ENCODE peak calls at places on chromosomes 6 and 20, in five cellular contexts. One of them, this sample, is unnamed. For H3K4me1, the result is how much of the 10 kb centered on the place peaks cover.

GRCh38 chr20:14142171-14142570 is 146.9 kb downstream of the MACROD2 start:
- DNase-seq in thyroid gland: peak
- DNase-seq in heart left ventricle: peak
- DNase-seq in HCT116: peak
- DNase-seq in ovary: peak
- DNase-seq in this sample: peak

GRCh38 chr6:133467982-133468380 is 226.8 kb downstream of the EYA4 start:
- DNase-seq in thyroid gland: no peak
- DNase-seq in heart left ventricle: no peak
- DNase-seq in HCT116: no peak
- DNase-seq in ovary: no peak
- DNase-seq in this sample: no peak

GRCh38 chr6:80886475-80886874 is 780.0 kb downstream of the BCKDHB start:
- DNase-seq in thyroid gland: no peak
- DNase-seq in heart left ventricle: no peak
- DNase-seq in HCT116: no peak
- DNase-seq in ovary: no peak
- DNase-seq in this sample: no peak

GRCh38 chr20:13017235-13017634 is 8.5 kb downstream of the SPTLC3 start:
- DNase-seq in thyroid gland: no peak
- DNase-seq in heart left ventricle: no peak
- DNase-seq in HCT116: no peak
- DNase-seq in ovary: no peak
- DNase-seq in this sample: no peak

GRCh38 chr20:25313608-25314007 is 65.7 kb downstream of the PYGB start:
- DNase-seq in thyroid gland: peak
- DNase-seq in heart left ventricle: no peak
- DNase-seq in HCT116: no peak
- DNase-seq in ovary: no peak
- DNase-seq in this sample: no peak

GRCh38 chr6:136086686-136087085 is 163.4 kb downstream of the MTFR2 start:
- DNase-seq in thyroid gland: no peak
- DNase-seq in heart left ventricle: peak
- DNase-seq in HCT116: no peak
- DNase-seq in ovary: no peak
- DNase-seq in this sample: no peak

GRCh38 chr6:71294121-71294523 is 5.5 kb downstream of the OGFRL1 start:
- DNase-seq in thyroid gland: no peak
- DNase-seq in heart left ventricle: no peak
- DNase-seq in HCT116: no peak
- DNase-seq in ovary: no peak
- DNase-seq in this sample: no peak

GRCh38 chr20:35306931-35307517 is 14.8 kb upstream of the FAM83C start:
- DNase-seq in thyroid gland: peak
- DNase-seq in heart left ventricle: peak
- DNase-seq in HCT116: peak
- DNase-seq in ovary: no peak
- DNase-seq in this sample: peak

GRCh38 chr20:42836339-42836738 is 353.4 kb downstream of the PTPRT start:
- DNase-seq in thyroid gland: peak
- DNase-seq in heart left ventricle: no peak
- DNase-seq in HCT116: no peak
- DNase-seq in ovary: no peak
- DNase-seq in this sample: no peak

GRCh38 chr20:23193985-23194384 is 107.9 kb upstream of the CD93 start:
- DNase-seq in thyroid gland: no peak
- DNase-seq in heart left ventricle: no peak
- DNase-seq in HCT116: no peak
- DNase-seq in ovary: no peak
- DNase-seq in this sample: no peak

GRCh38 chr6:53591873-53592272 is 47.0 kb upstream of the GCLC start:
- DNase-seq in thyroid gland: no peak
- DNase-seq in heart left ventricle: no peak
- DNase-seq in HCT116: no peak
- DNase-seq in ovary: no peak
- DNase-seq in this sample: no peak

GRCh38 chr20:20366896-20367680 is 816 bp upstream of the INSM1 start:
- DNase-seq in thyroid gland: no peak
- DNase-seq in heart left ventricle: no peak
- DNase-seq in HCT116: no peak
- DNase-seq in ovary: no peak
- DNase-seq in this sample: no peak

GRCh38 chr6:14889172-14889571 is 356.7 kb upstream of the JARID2 start:
- DNase-seq in thyroid gland: no peak
- DNase-seq in heart left ventricle: no peak
- DNase-seq in HCT116: no peak
- DNase-seq in ovary: no peak
- DNase-seq in this sample: no peak

GRCh38 chr6:74585779-74586178 is 620.1 kb downstream of the COL12A1 start:
- DNase-seq in thyroid gland: no peak
- DNase-seq in heart left ventricle: no peak
- DNase-seq in HCT116: no peak
- DNase-seq in ovary: no peak
- DNase-seq in this sample: no peak

GRCh38 chr6:50992704-50993625 is 174.3 kb downstream of the TFAP2B start:
- DNase-seq in thyroid gland: no peak
- DNase-seq in heart left ventricle: no peak
- DNase-seq in HCT116: no peak
- DNase-seq in ovary: no peak
- DNase-seq in this sample: no peak

GRCh38 chr6:151330130-151330715 is 61.1 kb downstream of the ZBTB2 start:
- DNase-seq in thyroid gland: no peak
- DNase-seq in heart left ventricle: no peak
- DNase-seq in HCT116: no peak
- DNase-seq in ovary: no peak
- DNase-seq in this sample: no peak

GRCh38 chr6:168330403-168330802 is 10.8 kb upstream of the DACT2 start:
- DNase-seq in thyroid gland: no peak
- DNase-seq in heart left ventricle: no peak
- DNase-seq in HCT116: no peak
- DNase-seq in ovary: no peak
- DNase-seq in this sample: no peak

GRCh38 chr6:139625081-139625939 is 250.9 kb upstream of the CITED2 start:
- DNase-seq in thyroid gland: no peak
- DNase-seq in heart left ventricle: no peak
- DNase-seq in HCT116: no peak
- DNase-seq in ovary: no peak
- DNase-seq in this sample: no peak

GRCh38 chr6:89257781-89258180 is 40.6 kb upstream of the GABRR1 start:
- DNase-seq in thyroid gland: no peak
- DNase-seq in heart left ventricle: no peak
- DNase-seq in HCT116: no peak
- DNase-seq in ovary: no peak
- DNase-seq in this sample: no peak

GRCh38 chr6:70811788-70812187 is 144.1 kb downstream of the SMAP1 start:
- DNase-seq in thyroid gland: no peak
- DNase-seq in heart left ventricle: no peak
- DNase-seq in HCT116: no peak
- DNase-seq in ovary: no peak
- DNase-seq in this sample: no peak

GRCh38 chr20:57847104-57847503 is 137.3 kb upstream of the PMEPA1 start:
- DNase-seq in thyroid gland: no peak
- DNase-seq in heart left ventricle: no peak
- DNase-seq in HCT116: no peak
- DNase-seq in ovary: no peak
- DNase-seq in this sample: no peak

GRCh38 chr20:5734559-5735137 is 15.6 kb upstream of the SHLD1 start:
- DNase-seq in thyroid gland: no peak
- DNase-seq in heart left ventricle: no peak
- DNase-seq in HCT116: no peak
- DNase-seq in ovary: no peak
- DNase-seq in this sample: no peak

GRCh38 chr6:95203153-95203754 is 374.1 kb upstream of the MANEA start:
- DNase-seq in thyroid gland: peak
- DNase-seq in heart left ventricle: no peak
- DNase-seq in HCT116: peak
- DNase-seq in ovary: no peak
- DNase-seq in this sample: peak

GRCh38 chr6:18978330-18979128 is 591.4 kb downstream of the RNF144B start:
- DNase-seq in thyroid gland: no peak
- DNase-seq in heart left ventricle: peak
- DNase-seq in HCT116: no peak
- DNase-seq in ovary: no peak
- DNase-seq in this sample: no peak

GRCh38 chr6:21742238-21742660 is 148.7 kb downstream of the SOX4 start:
- DNase-seq in thyroid gland: no peak
- DNase-seq in heart left ventricle: no peak
- DNase-seq in HCT116: peak
- DNase-seq in ovary: no peak
- DNase-seq in this sample: no peak

DNA sequence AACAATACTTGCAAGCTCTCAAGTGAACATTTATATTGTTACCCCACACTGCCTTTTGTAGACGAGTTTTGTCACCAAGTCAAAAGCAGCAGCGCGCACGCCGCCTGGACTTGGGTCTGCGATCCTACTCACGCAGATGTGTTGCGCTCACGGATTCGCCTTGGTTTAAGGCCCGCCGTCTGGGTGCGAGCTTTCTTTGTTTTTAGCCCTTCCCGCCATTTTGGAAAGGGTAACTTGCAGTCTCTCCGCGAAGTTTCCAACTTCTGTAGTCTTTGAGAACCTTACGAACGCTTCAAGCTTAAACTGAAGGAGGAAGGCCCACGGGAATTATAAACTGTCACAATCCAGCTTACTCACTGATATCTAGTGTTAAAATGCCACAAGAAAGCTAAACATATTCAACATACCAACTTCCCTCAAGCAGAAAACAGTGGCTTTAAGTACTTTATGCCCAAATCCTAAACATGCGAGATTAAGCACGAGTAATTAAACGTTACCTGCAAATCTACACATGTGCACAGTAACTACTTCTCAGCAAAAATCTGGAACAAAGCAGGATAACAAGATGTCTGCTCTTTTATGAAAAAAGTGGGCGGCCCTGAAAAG is 80.4 kb upstream of the BTN3A2 start:
- DNase-seq in thyroid gland: peak
- DNase-seq in heart left ventricle: peak
- DNase-seq in HCT116: no peak
- DNase-seq in ovary: peak
- DNase-seq in this sample: peak
- TF ChIP-seq POLR2A in thyroid gland: no peak
- TF ChIP-seq POLR2A in heart left ventricle: peak
- TF ChIP-seq POLR2A in HCT116: no peak
- TF ChIP-seq POLR2A in ovary: no peak
- TF ChIP-seq POLR2A in this sample: no peak

GRCh38 chr6:106556368-106556960 is 72.8 kb downstream of the RTN4IP1 start:
- DNase-seq in thyroid gland: no peak
- DNase-seq in heart left ventricle: no peak
- DNase-seq in HCT116: no peak
- DNase-seq in ovary: no peak
- DNase-seq in this sample: no peak
- H3K4me1 ChIP-seq in thyroid gland: under half
- H3K4me1 ChIP-seq in heart left ventricle: under half
- H3K4me1 ChIP-seq in HCT116: under half
- H3K4me1 ChIP-seq in ovary: under half
- H3K4me1 ChIP-seq in this sample: under half

GRCh38 chr6:26604797-26605196 is 8.0 kb downstream of the ABT1 start:
- DNase-seq in thyroid gland: no peak
- DNase-seq in heart left ventricle: no peak
- DNase-seq in HCT116: no peak
- DNase-seq in ovary: no peak
- DNase-seq in this sample: no peak

GRCh38 chr6:26609463-26609862 is 12.7 kb downstream of the ABT1 start:
- DNase-seq in thyroid gland: no peak
- DNase-seq in heart left ventricle: no peak
- DNase-seq in HCT116: no peak
- DNase-seq in ovary: no peak
- DNase-seq in this sample: no peak

GRCh38 chr6:26604026-26604425 is 7.3 kb downstream of the ABT1 start:
- DNase-seq in thyroid gland: no peak
- DNase-seq in heart left ventricle: no peak
- DNase-seq in HCT116: no peak
- DNase-seq in ovary: no peak
- DNase-seq in this sample: no peak

GRCh38 chr6:26611599-26611998 is 14.8 kb downstream of the ABT1 start:
- DNase-seq in thyroid gland: no peak
- DNase-seq in heart left ventricle: no peak
- DNase-seq in HCT116: no peak
- DNase-seq in ovary: no peak
- DNase-seq in this sample: no peak

GRCh38 chr6:26607434-26608230 is 10.9 kb downstream of the ABT1 start:
- DNase-seq in thyroid gland: peak
- DNase-seq in heart left ventricle: no peak
- DNase-seq in HCT116: peak
- DNase-seq in ovary: no peak
- DNase-seq in this sample: peak
- TF ChIP-seq POLR2A in thyroid gland: no peak
- TF ChIP-seq POLR2A in heart left ventricle: no peak
- TF ChIP-seq POLR2A in HCT116: no peak
- TF ChIP-seq POLR2A in ovary: no peak
- TF ChIP-seq POLR2A in this sample: no peak

DNA sequence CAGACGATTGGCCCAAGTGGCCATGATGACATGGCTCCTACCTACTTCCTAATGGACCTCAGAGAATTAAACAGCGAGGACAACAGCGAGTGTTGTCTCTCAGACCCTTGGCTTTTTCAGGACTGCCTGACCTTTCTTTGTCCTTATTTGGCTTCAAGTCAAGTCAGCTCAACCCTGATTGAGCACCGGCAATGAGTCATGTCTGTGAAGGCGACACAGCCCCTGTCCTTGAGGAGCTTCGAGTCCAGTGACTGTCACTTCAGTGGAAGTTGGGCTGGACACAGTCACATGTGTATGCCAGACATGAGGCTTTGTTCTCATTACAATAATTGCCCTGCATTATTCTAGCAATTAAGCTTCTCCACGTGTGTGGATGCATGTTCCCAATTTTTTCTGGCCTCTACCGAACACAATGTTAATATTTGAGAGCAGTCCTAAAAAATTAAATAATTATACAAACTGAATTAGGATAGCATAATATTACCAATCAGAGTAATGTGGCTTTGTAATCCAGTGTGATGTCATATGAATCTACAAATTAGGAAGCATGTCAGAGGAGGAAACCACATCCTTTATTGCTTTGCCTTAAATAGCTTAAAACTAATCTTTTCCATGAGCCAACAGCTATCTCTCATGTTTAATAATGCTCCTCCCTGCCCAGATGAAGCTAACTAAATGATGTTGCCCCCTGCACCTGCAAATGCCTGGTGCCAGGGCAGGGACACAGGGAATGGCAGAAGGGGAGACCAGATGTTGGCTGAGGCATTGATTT is 178.6 kb downstream of the CDH26 start:
- DNase-seq in thyroid gland: no peak
- DNase-seq in heart left ventricle: no peak
- DNase-seq in HCT116: no peak
- DNase-seq in ovary: no peak
- DNase-seq in this sample: no peak
- H3K4me1 ChIP-seq in thyroid gland: under half
- H3K4me1 ChIP-seq in heart left ventricle: under half
- H3K4me1 ChIP-seq in HCT116: under half
- H3K4me1 ChIP-seq in ovary: under half
- H3K4me1 ChIP-seq in this sample: under half

GRCh38 chr6:33200234-33201146 is at the start of the genes RXRB and SLC39A7:
- DNase-seq in thyroid gland: peak
- DNase-seq in heart left ventricle: peak
- DNase-seq in HCT116: peak
- DNase-seq in ovary: peak
- DNase-seq in this sample: peak
- TF ChIP-seq POLR2A in thyroid gland: peak
- TF ChIP-seq POLR2A in heart left ventricle: peak
- TF ChIP-seq POLR2A in HCT116: no peak
- TF ChIP-seq POLR2A in ovary: peak
- TF ChIP-seq POLR2A in this sample: no peak